ENCODE peak calls at places on chromosome 18, in eight cellular contexts. One of them, this sample, is unnamed.

GRCh38 chr18:44938396-44939036 is 257.8 kb downstream of the SETBP1 start:
- DNase-seq in SK-N-SH: peak
- DNase-seq in tibial artery: no peak
- DNase-seq in neural progenitor cell: peak
- DNase-seq in GM13976: no peak
- DNase-seq in endothelial cell: peak
- DNase-seq in cardiac muscle cell: no peak
- DNase-seq in endothelial cell of umbilical vein: peak
- DNase-seq in this sample: no peak

GRCh38 chr18:38759457-38759856 is 1193.9 kb upstream of the CELF4 start:
- DNase-seq in SK-N-SH: no peak
- DNase-seq in tibial artery: no peak
- DNase-seq in neural progenitor cell: no peak
- DNase-seq in GM13976: no peak
- DNase-seq in endothelial cell: no peak
- DNase-seq in cardiac muscle cell: no peak
- DNase-seq in endothelial cell of umbilical vein: no peak
- DNase-seq in this sample: no peak

GRCh38 chr18:43271593-43272432 is 5.5 kb downstream of the SYT4 start:
- DNase-seq in SK-N-SH: peak
- DNase-seq in tibial artery: no peak
- DNase-seq in neural progenitor cell: peak
- DNase-seq in GM13976: peak
- DNase-seq in endothelial cell: peak
- DNase-seq in cardiac muscle cell: peak
- DNase-seq in endothelial cell of umbilical vein: peak
- DNase-seq in this sample: no peak

GRCh38 chr18:2958819-2959298 is 54.1 kb downstream of the LPIN2 start:
- DNase-seq in SK-N-SH: peak
- DNase-seq in tibial artery: peak
- DNase-seq in neural progenitor cell: no peak
- DNase-seq in GM13976: peak
- DNase-seq in endothelial cell: no peak
- DNase-seq in cardiac muscle cell: peak
- DNase-seq in endothelial cell of umbilical vein: no peak
- DNase-seq in this sample: no peak

GRCh38 chr18:48045744-48046143 is 115.3 kb upstream of the SMAD2 start:
- DNase-seq in SK-N-SH: no peak
- DNase-seq in tibial artery: no peak
- DNase-seq in neural progenitor cell: no peak
- DNase-seq in GM13976: no peak
- DNase-seq in endothelial cell: no peak
- DNase-seq in cardiac muscle cell: no peak
- DNase-seq in endothelial cell of umbilical vein: no peak
- DNase-seq in this sample: no peak

GRCh38 chr18:34942975-34943374 is 98.2 kb upstream of the MAPRE2 start:
- DNase-seq in SK-N-SH: no peak
- DNase-seq in tibial artery: no peak
- DNase-seq in neural progenitor cell: peak
- DNase-seq in GM13976: no peak
- DNase-seq in endothelial cell: no peak
- DNase-seq in cardiac muscle cell: no peak
- DNase-seq in endothelial cell of umbilical vein: no peak
- DNase-seq in this sample: no peak

GRCh38 chr18:14971461-14972185 is 223.7 kb downstream of the ANKRD30B start:
- DNase-seq in SK-N-SH: no peak
- DNase-seq in tibial artery: no peak
- DNase-seq in neural progenitor cell: no peak
- DNase-seq in GM13976: no peak
- DNase-seq in endothelial cell: no peak
- DNase-seq in cardiac muscle cell: no peak
- DNase-seq in endothelial cell of umbilical vein: peak
- DNase-seq in this sample: no peak

GRCh38 chr18:51135795-51136194 is 61.7 kb downstream of the MEX3C start:
- DNase-seq in SK-N-SH: no peak
- DNase-seq in tibial artery: no peak
- DNase-seq in neural progenitor cell: no peak
- DNase-seq in GM13976: no peak
- DNase-seq in endothelial cell: no peak
- DNase-seq in cardiac muscle cell: no peak
- DNase-seq in endothelial cell of umbilical vein: no peak
- DNase-seq in this sample: no peak

GRCh38 chr18:26655010-26655613 is 106.8 kb upstream of the KCTD1 start:
- DNase-seq in SK-N-SH: no peak
- DNase-seq in tibial artery: no peak
- DNase-seq in neural progenitor cell: no peak
- DNase-seq in GM13976: no peak
- DNase-seq in endothelial cell: no peak
- DNase-seq in cardiac muscle cell: peak
- DNase-seq in endothelial cell of umbilical vein: peak
- DNase-seq in this sample: no peak

GRCh38 chr18:26656944-26657536 is 108.7 kb upstream of the KCTD1 start:
- DNase-seq in SK-N-SH: peak
- DNase-seq in tibial artery: peak
- DNase-seq in neural progenitor cell: peak
- DNase-seq in GM13976: peak
- DNase-seq in endothelial cell: peak
- DNase-seq in cardiac muscle cell: peak
- DNase-seq in endothelial cell of umbilical vein: peak
- DNase-seq in this sample: peak

GRCh38 chr18:26656401-26656943 is 108.1 kb upstream of the KCTD1 start:
- DNase-seq in SK-N-SH: peak
- DNase-seq in tibial artery: no peak
- DNase-seq in neural progenitor cell: peak
- DNase-seq in GM13976: no peak
- DNase-seq in endothelial cell: peak
- DNase-seq in cardiac muscle cell: no peak
- DNase-seq in endothelial cell of umbilical vein: peak
- DNase-seq in this sample: no peak

GRCh38 chr18:26654173-26655009 is 106.0 kb upstream of the KCTD1 start:
- DNase-seq in SK-N-SH: no peak
- DNase-seq in tibial artery: no peak
- DNase-seq in neural progenitor cell: no peak
- DNase-seq in GM13976: no peak
- DNase-seq in endothelial cell: no peak
- DNase-seq in cardiac muscle cell: no peak
- DNase-seq in endothelial cell of umbilical vein: peak
- DNase-seq in this sample: no peak

GRCh38 chr18:26655614-26656400 is 107.5 kb upstream of the KCTD1 start:
- DNase-seq in SK-N-SH: peak
- DNase-seq in tibial artery: peak
- DNase-seq in neural progenitor cell: peak
- DNase-seq in GM13976: no peak
- DNase-seq in endothelial cell: peak
- DNase-seq in cardiac muscle cell: peak
- DNase-seq in endothelial cell of umbilical vein: peak
- DNase-seq in this sample: peak
- TF ChIP-seq CTCF in SK-N-SH: peak
- TF ChIP-seq CTCF in tibial artery: peak
- TF ChIP-seq CTCF in neural progenitor cell: peak
- TF ChIP-seq CTCF in GM13976: no peak
- TF ChIP-seq CTCF in endothelial cell: no peak
- TF ChIP-seq CTCF in cardiac muscle cell: peak
- TF ChIP-seq CTCF in endothelial cell of umbilical vein: peak
- TF ChIP-seq CTCF in this sample: peak

GRCh38 chr18:63869851-63870250 is 17.7 kb upstream of the SERPINB2 start:
- DNase-seq in SK-N-SH: no peak
- DNase-seq in tibial artery: no peak
- DNase-seq in neural progenitor cell: no peak
- DNase-seq in GM13976: no peak
- DNase-seq in endothelial cell: no peak
- DNase-seq in cardiac muscle cell: no peak
- DNase-seq in endothelial cell of umbilical vein: no peak
- DNase-seq in this sample: no peak

GRCh38 chr18:63872586-63872985 is 14.9 kb upstream of the SERPINB2 start:
- DNase-seq in SK-N-SH: no peak
- DNase-seq in tibial artery: no peak
- DNase-seq in neural progenitor cell: no peak
- DNase-seq in GM13976: no peak
- DNase-seq in endothelial cell: no peak
- DNase-seq in cardiac muscle cell: no peak
- DNase-seq in endothelial cell of umbilical vein: no peak
- DNase-seq in this sample: no peak

GRCh38 chr18:63867368-63867767 is 20.1 kb upstream of the SERPINB2 start:
- DNase-seq in SK-N-SH: no peak
- DNase-seq in tibial artery: no peak
- DNase-seq in neural progenitor cell: no peak
- DNase-seq in GM13976: no peak
- DNase-seq in endothelial cell: no peak
- DNase-seq in cardiac muscle cell: no peak
- DNase-seq in endothelial cell of umbilical vein: no peak
- DNase-seq in this sample: no peak

GRCh38 chr18:63868546-63868945 is 19.0 kb upstream of the SERPINB2 start:
- DNase-seq in SK-N-SH: no peak
- DNase-seq in tibial artery: no peak
- DNase-seq in neural progenitor cell: no peak
- DNase-seq in GM13976: no peak
- DNase-seq in endothelial cell: no peak
- DNase-seq in cardiac muscle cell: no peak
- DNase-seq in endothelial cell of umbilical vein: no peak
- DNase-seq in this sample: no peak

GRCh38 chr18:63869374-63869773 is 18.1 kb upstream of the SERPINB2 start:
- DNase-seq in SK-N-SH: no peak
- DNase-seq in tibial artery: no peak
- DNase-seq in neural progenitor cell: no peak
- DNase-seq in GM13976: no peak
- DNase-seq in endothelial cell: no peak
- DNase-seq in cardiac muscle cell: peak
- DNase-seq in endothelial cell of umbilical vein: no peak
- DNase-seq in this sample: no peak
- TF ChIP-seq CTCF in SK-N-SH: no peak
- TF ChIP-seq CTCF in tibial artery: no peak
- TF ChIP-seq CTCF in neural progenitor cell: no peak
- TF ChIP-seq CTCF in GM13976: no peak
- TF ChIP-seq CTCF in endothelial cell: no peak
- TF ChIP-seq CTCF in cardiac muscle cell: no peak
- TF ChIP-seq CTCF in endothelial cell of umbilical vein: no peak
- TF ChIP-seq CTCF in this sample: no peak

GRCh38 chr18:50056185-50056584 is 138.8 kb downstream of the MYO5B start:
- DNase-seq in SK-N-SH: no peak
- DNase-seq in tibial artery: no peak
- DNase-seq in neural progenitor cell: no peak
- DNase-seq in GM13976: no peak
- DNase-seq in endothelial cell: no peak
- DNase-seq in cardiac muscle cell: no peak
- DNase-seq in endothelial cell of umbilical vein: no peak
- DNase-seq in this sample: no peak

GRCh38 chr18:50055474-50055873 is 139.5 kb downstream of the MYO5B start:
- DNase-seq in SK-N-SH: no peak
- DNase-seq in tibial artery: no peak
- DNase-seq in neural progenitor cell: no peak
- DNase-seq in GM13976: no peak
- DNase-seq in endothelial cell: no peak
- DNase-seq in cardiac muscle cell: no peak
- DNase-seq in endothelial cell of umbilical vein: no peak
- DNase-seq in this sample: no peak

GRCh38 chr18:50053142-50053541 is 141.8 kb downstream of the MYO5B start:
- DNase-seq in SK-N-SH: no peak
- DNase-seq in tibial artery: no peak
- DNase-seq in neural progenitor cell: no peak
- DNase-seq in GM13976: no peak
- DNase-seq in endothelial cell: no peak
- DNase-seq in cardiac muscle cell: no peak
- DNase-seq in endothelial cell of umbilical vein: no peak
- DNase-seq in this sample: no peak

GRCh38 chr18:50057009-50057408 is 137.9 kb downstream of the MYO5B start:
- DNase-seq in SK-N-SH: no peak
- DNase-seq in tibial artery: no peak
- DNase-seq in neural progenitor cell: no peak
- DNase-seq in GM13976: no peak
- DNase-seq in endothelial cell: no peak
- DNase-seq in cardiac muscle cell: no peak
- DNase-seq in endothelial cell of umbilical vein: no peak
- DNase-seq in this sample: no peak

DNA sequence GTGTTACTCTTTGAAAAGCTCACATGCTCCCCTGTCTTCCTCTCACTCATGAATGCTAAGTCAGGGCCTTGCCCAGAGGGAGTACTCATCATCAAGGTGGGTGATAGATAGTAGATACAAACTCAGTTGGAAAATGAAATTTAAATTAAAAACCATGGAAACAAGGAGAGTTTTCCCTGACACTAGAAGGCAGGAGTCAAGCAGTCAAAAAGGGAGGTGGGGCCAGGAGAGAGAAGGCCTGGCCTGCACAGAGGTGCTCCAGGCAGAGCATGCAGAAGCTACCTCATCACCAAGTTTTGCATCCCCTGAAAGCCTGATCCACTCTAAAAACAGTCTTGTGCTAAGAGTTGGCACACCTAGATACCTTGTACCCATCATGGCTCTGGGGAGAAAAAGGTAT is 143.7 kb downstream of the MYO5B start:
- DNase-seq in SK-N-SH: no peak
- DNase-seq in tibial artery: no peak
- DNase-seq in neural progenitor cell: peak
- DNase-seq in GM13976: no peak
- DNase-seq in endothelial cell: no peak
- DNase-seq in cardiac muscle cell: peak
- DNase-seq in endothelial cell of umbilical vein: no peak
- DNase-seq in this sample: no peak
- TF ChIP-seq CTCF in SK-N-SH: peak
- TF ChIP-seq CTCF in tibial artery: no peak
- TF ChIP-seq CTCF in neural progenitor cell: peak
- TF ChIP-seq CTCF in GM13976: no peak
- TF ChIP-seq CTCF in endothelial cell: no peak
- TF ChIP-seq CTCF in cardiac muscle cell: peak
- TF ChIP-seq CTCF in endothelial cell of umbilical vein: no peak
- TF ChIP-seq CTCF in this sample: peak

DNA sequence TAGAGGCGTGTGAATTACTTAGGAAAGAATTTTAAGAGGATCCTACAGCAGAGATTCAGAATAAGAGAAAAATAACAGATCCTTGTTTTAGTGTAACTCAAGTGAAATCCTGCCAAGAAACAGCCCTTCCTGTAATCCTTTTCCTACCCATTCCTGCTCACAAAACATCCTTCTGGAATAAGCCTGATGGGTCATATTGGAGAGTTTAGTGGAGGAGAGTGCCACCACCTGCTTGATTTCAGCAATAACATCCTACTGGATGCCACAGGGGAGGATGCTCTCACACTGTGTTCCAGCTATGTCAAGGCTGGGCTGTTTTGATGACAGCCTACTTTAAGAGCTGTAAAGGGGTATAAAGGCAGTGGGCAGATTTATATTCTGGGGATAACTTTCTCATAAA is 54.8 kb upstream of the CCDC178 start:
- DNase-seq in SK-N-SH: peak
- DNase-seq in tibial artery: no peak
- DNase-seq in neural progenitor cell: peak
- DNase-seq in GM13976: no peak
- DNase-seq in endothelial cell: peak
- DNase-seq in cardiac muscle cell: peak
- DNase-seq in endothelial cell of umbilical vein: peak
- DNase-seq in this sample: peak
- TF ChIP-seq CTCF in SK-N-SH: peak
- TF ChIP-seq CTCF in tibial artery: no peak
- TF ChIP-seq CTCF in neural progenitor cell: peak
- TF ChIP-seq CTCF in GM13976: peak
- TF ChIP-seq CTCF in endothelial cell: peak
- TF ChIP-seq CTCF in cardiac muscle cell: peak
- TF ChIP-seq CTCF in endothelial cell of umbilical vein: peak
- TF ChIP-seq CTCF in this sample: peak

GRCh38 chr18:32380559-32380958 is 90.1 kb downstream of the GAREM1 start:
- DNase-seq in SK-N-SH: no peak
- DNase-seq in tibial artery: no peak
- DNase-seq in neural progenitor cell: no peak
- DNase-seq in GM13976: no peak
- DNase-seq in endothelial cell: no peak
- DNase-seq in cardiac muscle cell: peak
- DNase-seq in endothelial cell of umbilical vein: no peak
- DNase-seq in this sample: no peak
- TF ChIP-seq CTCF in SK-N-SH: no peak
- TF ChIP-seq CTCF in tibial artery: no peak
- TF ChIP-seq CTCF in neural progenitor cell: peak
- TF ChIP-seq CTCF in GM13976: no peak
- TF ChIP-seq CTCF in endothelial cell: no peak
- TF ChIP-seq CTCF in cardiac muscle cell: peak
- TF ChIP-seq CTCF in endothelial cell of umbilical vein: no peak
- TF ChIP-seq CTCF in this sample: no peak

This sample was measured in progenitor cell of endocrine pancreas.